ENCODE peak calls at places on chromosomes 6 and 20, in seven cellular contexts. S is IMR-90, J is H1, C is H9, G is trophoblast cell, V is mesendoderm, W is mesenchymal stem cell. L is an unnamed sample.

GRCh38 chr20:17611540-17612286 is 41.8 kb downstream of the DSTN start:
- DNase-seq in S (no peak), J (peak), C (peak), G (peak), V (no peak), W (no peak), L (no peak)

GRCh38 chr6:97396880-97397279 is 113.9 kb upstream of the MMS22L start:
- DNase-seq in S (no peak), J (no peak), C (no peak), G (no peak), V (no peak), W (no peak), L (no peak)

GRCh38 chr6:61649845-61650244 is 636.2 kb downstream of the KHDRBS2 start:
- DNase-seq in S (no peak), J (no peak), C (no peak), G (no peak), V (peak), W (peak), L (no peak)

GRCh38 chr6:14743465-14744211 is 502.2 kb upstream of the JARID2 start:
- DNase-seq in S (peak), J (no peak), C (no peak), G (peak), V (peak), W (peak), L (no peak)

GRCh38 chr6:164097557-164098398 is 683.3 kb downstream of the QKI start:
- DNase-seq in S (peak), J (no peak), C (peak), G (peak), V (peak), W (peak), L (no peak)

GRCh38 chr20:54995553-54995952 is 520.2 kb downstream of the DOK5 start:
- DNase-seq in S (no peak), J (no peak), C (no peak), G (no peak), V (peak), W (no peak), L (no peak)

GRCh38 chr6:32623693-32624092 is 13.5 kb upstream of the HLA-DQA1 start:
- DNase-seq in S (no peak), J (no peak), C (no peak), G (no peak), V (no peak), W (no peak), L (no peak)

GRCh38 chr6:113276631-113277030 is 580.5 kb upstream of the MARCKS start:
- DNase-seq in S (no peak), J (no peak), C (no peak), G (no peak), V (no peak), W (no peak), L (no peak)

GRCh38 chr6:152356659-152357058 is 280.5 kb downstream of the SYNE1 start:
- DNase-seq in S (peak), J (no peak), C (no peak), G (peak), V (peak), W (peak), L (no peak)

GRCh38 chr6:35214869-35215664 is 1.3 kb downstream of the SCUBE3 start:
- DNase-seq in S (peak), J (no peak), C (no peak), G (peak), V (peak), W (no peak), L (no peak)

GRCh38 chr6:156657311-156657710 is 119.9 kb upstream of the ARID1B start:
- DNase-seq in S (no peak), J (no peak), C (no peak), G (no peak), V (no peak), W (no peak), L (no peak)

GRCh38 chr6:96852605-96853004 is 15.3 kb upstream of the GPR63 start:
- DNase-seq in S (no peak), J (no peak), C (no peak), G (no peak), V (no peak), W (no peak), L (no peak)

GRCh38 chr6:113645576-113645970 is 211.6 kb upstream of the MARCKS start:
- DNase-seq in S (peak), J (no peak), C (no peak), G (peak), V (no peak), W (peak), L (no peak)

GRCh38 chr20:19832875-19833274 is 74.8 kb downstream of the RIN2 start:
- DNase-seq in S (no peak), J (no peak), C (no peak), G (no peak), V (no peak), W (no peak), L (no peak)

GRCh38 chr20:47951521-47951951 is 166.3 kb upstream of the SULF2 start:
- DNase-seq in S (peak), J (no peak), C (no peak), G (peak), V (no peak), W (peak), L (no peak)

GRCh38 chr6:161292145-161292544 is 18.3 kb upstream of the AGPAT4 start:
- DNase-seq in S (no peak), J (no peak), C (peak), G (no peak), V (peak), W (no peak), L (no peak)

GRCh38 chr6:136534268-136534667 is 16.0 kb downstream of the MAP7 start:
- DNase-seq in S (no peak), J (no peak), C (no peak), G (no peak), V (peak), W (no peak), L (no peak)

GRCh38 chr6:111263837-111264236 is 176.5 kb downstream of the SLC16A10 start:
- DNase-seq in S (peak), J (no peak), C (no peak), G (peak), V (no peak), W (peak), L (no peak)

GRCh38 chr6:151269318-151269995 is 29.7 kb downstream of the AKAP12 start:
- DNase-seq in S (peak), J (no peak), C (no peak), G (no peak), V (no peak), W (peak), L (no peak)

GRCh38 chr6:106339334-106340029 is 13.9 kb upstream of the ATG5 start:
- DNase-seq in S (peak), J (peak), C (peak), G (peak), V (peak), W (peak), L (peak)

GRCh38 chr6:169395080-169395805 is 141.6 kb upstream of the THBS2 start:
- DNase-seq in S (no peak), J (no peak), C (no peak), G (no peak), V (no peak), W (no peak), L (no peak)
- H2AK5ac ChIP-seq in S (no peak), J (no peak), C (no peak), G (no peak), V (no peak), W (no peak), L (no peak)

GRCh38 chr6:119974430-119975159 is 625.0 kb upstream of the MAN1A1 start:
- DNase-seq in S (no peak), J (no peak), C (no peak), G (no peak), V (no peak), W (no peak), L (no peak)
- H3K9ac ChIP-seq in S (no peak), J (no peak), C (no peak), G (no peak), V (no peak), W (no peak), L (no peak)

DNA sequence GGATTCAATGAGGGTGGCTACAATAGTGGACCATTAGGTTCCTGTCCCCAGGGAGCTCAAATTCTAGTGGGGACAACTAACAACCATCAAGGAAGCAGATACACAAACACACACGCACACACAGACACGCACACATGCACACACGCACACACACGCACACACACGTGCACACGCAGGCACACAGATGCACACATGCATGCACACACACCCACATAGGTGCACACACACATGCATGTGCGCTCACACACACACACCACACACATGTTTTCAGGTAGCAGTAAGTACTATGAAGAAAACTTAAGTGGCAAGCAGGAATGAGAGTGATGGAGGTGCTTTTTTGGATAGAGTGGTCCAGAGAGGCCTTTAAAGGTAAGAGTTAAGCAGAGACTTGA is 6.6 kb upstream of the NSFL1C start:
- DNase-seq in S (no peak), J (no peak), C (no peak), G (no peak), V (no peak), W (no peak), L (no peak)
- H2AK5ac ChIP-seq in S (peak), J (no peak), C (no peak), G (no peak), V (no peak), W (no peak), L (no peak)

GRCh38 chr20:32507998-32508774 is 76.9 kb downstream of the NOL4L start:
- DNase-seq in S (no peak), J (no peak), C (peak), G (no peak), V (no peak), W (no peak), L (no peak)

GRCh38 chr20:32509639-32510066 is 75.5 kb downstream of the NOL4L start:
- DNase-seq in S (peak), J (no peak), C (peak), G (peak), V (no peak), W (no peak), L (no peak)

GRCh38 chr20:32510120-32510600 is 75.0 kb downstream of the NOL4L start:
- DNase-seq in S (no peak), J (no peak), C (peak), G (no peak), V (no peak), W (no peak), L (no peak)

GRCh38 chr20:32506721-32507120 is 78.4 kb downstream of the NOL4L start:
- DNase-seq in S (no peak), J (no peak), C (peak), G (no peak), V (peak), W (no peak), L (no peak)

DNA sequence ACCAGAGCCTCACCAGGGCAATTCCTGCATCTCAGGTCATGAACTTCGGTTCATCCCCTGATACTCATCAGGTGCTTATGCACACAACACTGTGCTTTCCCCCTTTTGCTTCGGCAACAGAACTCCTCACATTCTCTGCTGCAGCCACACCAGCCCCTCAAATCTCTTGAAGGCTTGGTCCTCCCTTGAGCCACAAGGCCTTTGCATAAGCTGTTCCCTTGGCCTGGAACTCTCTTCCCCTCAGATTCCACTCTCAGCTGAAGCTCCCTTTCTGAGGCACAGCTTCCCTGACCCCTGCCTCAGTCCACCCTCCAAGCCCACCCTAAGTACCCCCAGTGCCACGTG is 76.4 kb downstream of the NOL4L start:
- DNase-seq in S (no peak), J (no peak), C (peak), G (no peak), V (no peak), W (no peak), L (no peak)
- H3K9ac ChIP-seq in S (no peak), J (no peak), C (no peak), G (no peak), V (no peak), W (no peak), L (no peak)

DNA sequence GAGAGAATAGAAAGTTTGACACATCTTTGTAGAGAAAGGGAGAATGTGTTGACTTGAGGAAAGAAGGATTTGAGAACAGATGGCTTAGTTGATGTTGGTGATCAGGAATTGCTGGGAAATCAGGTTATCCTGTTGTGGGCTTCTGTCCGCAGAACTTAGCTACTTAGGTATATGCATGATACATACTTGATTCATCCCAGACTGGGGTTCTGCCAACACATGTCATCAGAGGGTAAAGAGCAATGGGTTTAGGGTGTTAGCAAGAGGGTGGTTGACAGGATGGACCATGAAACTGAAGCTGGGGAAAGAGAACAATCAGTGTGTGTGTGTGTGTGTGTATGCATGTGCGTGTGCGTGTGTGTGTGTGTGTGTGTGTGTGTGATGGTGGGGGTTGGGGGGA is 50.6 kb upstream of the NELFCD start:
- DNase-seq in S (no peak), J (no peak), C (no peak), G (no peak), V (no peak), W (no peak), L (no peak)
- H2AK5ac ChIP-seq in S (no peak), J (no peak), C (no peak), G (no peak), V (no peak), W (no peak), L (peak)

GRCh38 chr20:8602389-8603116 is 466.3 kb upstream of the PLCB4 start:
- DNase-seq in S (peak), J (no peak), C (no peak), G (no peak), V (no peak), W (peak), L (no peak)

DNA sequence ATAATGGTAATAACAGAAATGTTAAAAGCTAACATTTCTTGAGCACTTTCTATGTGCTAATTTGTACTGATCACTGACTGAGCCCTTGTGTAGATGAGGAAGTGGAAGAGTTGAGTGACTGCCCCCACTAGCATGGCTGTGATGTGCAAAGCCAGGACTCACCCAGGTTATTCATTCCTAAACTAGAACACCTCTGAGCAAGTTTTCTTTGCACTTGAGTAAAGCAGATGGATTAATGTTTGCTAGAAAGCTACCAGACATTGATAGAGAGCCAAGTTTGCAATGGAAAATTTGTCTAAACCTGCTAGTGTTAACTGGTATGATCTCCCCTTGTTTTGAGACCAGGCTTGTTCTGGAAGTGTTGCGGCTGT is 467.4 kb upstream of the PLCB4 start:
- DNase-seq in S (no peak), J (no peak), C (no peak), G (no peak), V (no peak), W (no peak), L (no peak)
- H3K9ac ChIP-seq in S (no peak), J (no peak), C (no peak), G (no peak), V (no peak), W (no peak), L (no peak)

GRCh38 chr6:135088232-135088760 is 33.7 kb upstream of the HBS1L start:
- DNase-seq in S (no peak), J (no peak), C (no peak), G (no peak), V (no peak), W (no peak), L (no peak)

GRCh38 chr6:135088818-135089809 is 34.5 kb upstream of the HBS1L start:
- DNase-seq in S (peak), J (no peak), C (no peak), G (peak), V (peak), W (peak), L (no peak)

GRCh38 chr6:135086414-135086764 is 31.8 kb upstream of the HBS1L start:
- DNase-seq in S (no peak), J (no peak), C (no peak), G (no peak), V (no peak), W (no peak), L (no peak)

GRCh38 chr6:135087403-135087802 is 32.8 kb upstream of the HBS1L start:
- DNase-seq in S (no peak), J (no peak), C (peak), G (no peak), V (peak), W (no peak), L (no peak)

GRCh38 chr6:135087803-135088202 is 33.2 kb upstream of the HBS1L start:
- DNase-seq in S (no peak), J (no peak), C (no peak), G (no peak), V (no peak), W (peak), L (no peak)
- H2AK5ac ChIP-seq in S (no peak), J (no peak), C (no peak), G (no peak), V (no peak), W (no peak), L (no peak)

DNA sequence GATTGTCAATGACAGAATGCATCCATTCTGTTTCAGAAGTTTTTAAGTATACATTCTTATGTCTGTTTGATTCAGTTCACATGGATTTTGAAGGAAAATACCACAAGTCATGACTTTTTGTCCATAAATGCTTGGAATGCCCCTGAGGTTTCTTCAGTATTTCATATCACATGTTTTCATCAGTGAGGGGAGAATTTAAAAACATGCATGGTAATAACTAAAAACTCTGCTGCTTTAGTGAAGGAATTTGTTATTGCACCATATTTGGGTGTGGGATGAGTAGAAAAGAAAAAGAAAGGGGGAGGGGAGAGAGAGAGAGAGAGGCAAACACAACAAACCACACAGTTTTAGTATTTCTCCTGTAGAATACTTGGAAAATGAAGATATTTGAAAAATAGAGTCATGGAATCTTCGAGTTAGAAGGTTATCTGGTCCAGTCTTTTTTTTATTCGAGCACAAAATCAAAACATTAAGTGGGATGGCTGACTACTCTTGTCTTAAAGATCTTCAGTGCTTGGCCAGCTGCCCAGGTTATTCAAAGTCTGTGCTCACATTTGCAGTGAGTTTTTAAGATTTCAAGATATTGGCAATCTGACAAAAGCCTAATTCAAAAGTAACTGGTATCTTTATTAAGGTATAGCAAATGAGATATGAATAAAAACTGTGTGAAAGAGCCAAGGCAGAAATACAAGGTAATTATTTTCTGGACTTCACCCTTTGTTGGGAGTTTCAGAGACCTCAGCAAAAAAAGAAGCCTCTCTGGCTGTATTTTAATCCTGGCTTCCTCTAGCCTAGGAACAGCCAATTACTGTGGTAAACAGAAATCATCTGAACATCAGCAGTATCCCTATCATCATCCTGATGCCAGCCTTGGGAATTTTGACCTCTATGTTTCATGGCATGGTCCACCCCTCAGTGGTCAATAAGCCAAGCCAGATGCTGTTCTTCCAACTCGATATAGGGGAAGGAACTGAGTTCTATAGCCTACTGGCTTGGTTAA is 687.9 kb upstream of the CITED2 start:
- DNase-seq in S (peak), J (no peak), C (no peak), G (peak), V (peak), W (peak), L (no peak)
- H3K9ac ChIP-seq in S (peak), J (no peak), C (no peak), G (no peak), V (no peak), W (peak), L (no peak)

GRCh38 chr6:165834613-165835259 is 171.7 kb upstream of the PDE10A start:
- DNase-seq in S (peak), J (no peak), C (no peak), G (no peak), V (no peak), W (no peak), L (no peak)

GRCh38 chr6:165831812-165832470 is 168.9 kb upstream of the PDE10A start:
- DNase-seq in S (no peak), J (no peak), C (no peak), G (no peak), V (no peak), W (no peak), L (no peak)

GRCh38 chr6:165830761-165831160 is 167.7 kb upstream of the PDE10A start:
- DNase-seq in S (no peak), J (no peak), C (no peak), G (no peak), V (no peak), W (no peak), L (no peak)

GRCh38 chr6:165833355-165833754 is 170.3 kb upstream of the PDE10A start:
- DNase-seq in S (no peak), J (no peak), C (no peak), G (peak), V (no peak), W (no peak), L (no peak)

GRCh38 chr6:165832471-165832836 is 169.4 kb upstream of the PDE10A start:
- DNase-seq in S (no peak), J (no peak), C (no peak), G (no peak), V (no peak), W (no peak), L (no peak)
- H2AK5ac ChIP-seq in S (no peak), J (no peak), C (no peak), G (no peak), V (no peak), W (no peak), L (no peak)

GRCh38 chr6:4319992-4320683 is 184.8 kb upstream of the ECI2 start:
- DNase-seq in S (peak), J (no peak), C (no peak), G (peak), V (peak), W (peak), L (no peak)
- H3K9ac ChIP-seq in S (peak), J (no peak), C (no peak), G (no peak), V (no peak), W (peak), L (no peak)